ENCODE peak calls at places on chromosomes 11 and 22, in seven cellular contexts. G is heart left ventricle, V is cardiac fibroblast, H is GM12865, L is kidney, U is vagina, M is MCF 10A. W is an unnamed sample.

GRCh38 chr11:79400717-79401330 is 40.0 kb downstream of the TENM4 start:
- DNase-seq in V (peak), H (peak), M (peak), L (peak), G (peak), U (no peak), W (no peak)

GRCh38 chr11:952406-953385 is 27.0 kb downstream of the AP2A2 start:
- DNase-seq in L (peak), V (peak), U (no peak), M (no peak), G (no peak), H (no peak), W (no peak)

GRCh38 chr11:61023086-61024035 is 51.9 kb downstream of the CD6 start:
- DNase-seq in V (no peak), U (no peak), L (no peak), H (peak), M (no peak), G (no peak), W (no peak)

GRCh38 chr22:43238526-43239006 is 51.6 kb upstream of the TTLL12 start:
- DNase-seq in U (no peak), L (no peak), M (no peak), V (no peak), H (no peak), G (no peak), W (no peak)

GRCh38 chr11:67996051-67996450 is 7.8 kb downstream of the UNC93B1 start:
- DNase-seq in L (no peak), U (no peak), V (no peak), G (no peak), M (no peak), H (peak), W (no peak)

GRCh38 chr22:44068422-44069191 is 44.5 kb downstream of the PARVB start:
- DNase-seq in L (no peak), V (no peak), H (peak), M (no peak), U (no peak), G (peak), W (peak)

GRCh38 chr11:101797335-101797734 is 117.5 kb upstream of the CEP126 start:
- DNase-seq in L (no peak), H (no peak), V (peak), M (peak), U (no peak), G (no peak), W (no peak)

GRCh38 chr11:30015725-30016449 is 943 bp downstream of the KCNA4 start:
- DNase-seq in L (peak), V (no peak), G (peak), U (no peak), M (no peak), H (no peak), W (no peak)

GRCh38 chr22:46042786-46043185 is 65.8 kb upstream of the WNT7B start:
- DNase-seq in V (no peak), G (no peak), U (no peak), L (no peak), M (no peak), H (no peak), W (no peak)

GRCh38 chr22:17847360-17848078 is 73.2 kb upstream of the BID start:
- DNase-seq in M (no peak), H (no peak), U (no peak), L (no peak), V (no peak), G (peak), W (no peak)

GRCh38 chr11:12050911-12051667 is 42.7 kb upstream of the DKK3 start:
- DNase-seq in M (no peak), U (no peak), V (no peak), L (no peak), H (no peak), G (no peak), W (no peak)

GRCh38 chr11:937853-938261 is 12.2 kb downstream of the AP2A2 start:
- DNase-seq in M (no peak), H (no peak), V (no peak), U (no peak), L (no peak), G (no peak), W (no peak)

GRCh38 chr22:17954860-17955587 is 69.3 kb downstream of the MICAL3 start:
- DNase-seq in V (no peak), G (no peak), L (no peak), U (no peak), M (no peak), H (no peak), W (no peak)

GRCh38 chr11:44711772-44712608 is 14.8 kb upstream of the TSPAN18 start:
- DNase-seq in U (no peak), G (no peak), V (no peak), L (peak), M (no peak), H (no peak), W (no peak)

GRCh38 chr11:90288207-90288821 is 65.5 kb upstream of the CHORDC1 start:
- DNase-seq in U (no peak), V (peak), L (no peak), H (peak), M (peak), G (no peak), W (peak)

GRCh38 chr11:33808228-33808828 is 34.0 kb upstream of the FBXO3 start:
- DNase-seq in L (peak), H (peak), U (no peak), G (peak), V (peak), M (peak), W (peak)

GRCh38 chr11:44120169-44120568 is 24.7 kb downstream of the EXT2 start:
- DNase-seq in V (peak), L (no peak), U (no peak), G (peak), M (peak), H (no peak), W (no peak)

GRCh38 chr11:88631497-88631896 is 294.0 kb upstream of the CTSC start:
- DNase-seq in H (no peak), U (no peak), G (no peak), V (peak), L (no peak), M (peak), W (no peak)

GRCh38 chr11:2867142-2867541 is 18.4 kb downstream of the CDKN1C start:
- DNase-seq in L (no peak), H (no peak), G (no peak), U (no peak), M (no peak), V (no peak), W (no peak)

GRCh38 chr11:27194976-27195375 is 154.4 kb downstream of the BBOX1 start:
- DNase-seq in H (no peak), G (no peak), L (no peak), V (no peak), U (no peak), M (no peak), W (no peak)

GRCh38 chr11:130070829-130071205 is 1.1 kb downstream of the APLP2 start:
- DNase-seq in M (peak), V (peak), G (peak), L (peak), U (no peak), H (no peak), W (no peak)

GRCh38 chr11:121578216-121579063 is 125.7 kb upstream of the SORL1-AS1 start:
- DNase-seq in V (no peak), U (no peak), M (no peak), G (no peak), H (no peak), L (no peak), W (no peak)

GRCh38 chr11:62804310-62805043 is 763 bp downstream of the NXF1 start:
- DNase-seq in G (no peak), V (peak), L (peak), M (peak), H (peak), U (no peak), W (peak)

GRCh38 chr11:62810748-62811147 is 5.5 kb upstream of the NXF1 start:
- DNase-seq in M (no peak), L (no peak), U (no peak), G (no peak), H (no peak), V (no peak), W (no peak)

GRCh38 chr11:62805044-62805892 is at the start of gene NXF1:
- DNase-seq in H (peak), L (peak), G (peak), U (no peak), M (peak), V (peak), W (peak)

GRCh38 chr11:62806611-62807121 is 1.4 kb upstream of the NXF1 start:
- DNase-seq in M (peak), L (peak), G (peak), U (no peak), H (no peak), V (peak), W (no peak)

DNA sequence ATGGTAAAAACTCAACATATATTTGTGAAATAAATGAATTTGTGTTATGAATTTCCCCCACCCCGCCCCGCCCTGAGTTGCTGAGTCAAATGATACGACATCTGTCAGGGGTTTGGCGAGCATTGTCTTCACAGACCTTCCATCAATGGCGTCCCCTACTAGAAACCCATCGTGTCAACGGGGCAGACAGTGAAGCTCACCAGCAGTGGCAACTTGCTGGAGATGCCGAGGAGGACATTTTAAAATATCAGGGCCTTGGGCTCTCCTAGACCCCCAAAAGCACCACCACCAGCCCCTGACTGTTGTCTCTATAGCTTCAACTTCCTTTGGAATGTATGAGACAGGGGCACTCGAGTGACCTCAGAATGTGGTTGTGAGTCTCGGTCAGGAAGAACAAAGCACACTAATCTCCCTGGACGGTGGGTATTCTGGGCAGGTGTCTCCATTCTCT is 776 bp upstream of the NXF1 start:
- DNase-seq in G (no peak), M (no peak), H (peak), L (peak), U (no peak), V (peak), W (peak)
- TF ChIP-seq CTCF in G (no peak), M (no peak), H (no peak), L (no peak), U (no peak), V (no peak), W (no peak)

GRCh38 chr11:103486609-103487008 is 377.4 kb downstream of the DYNC2H1 start:
- DNase-seq in M (no peak), G (no peak), L (no peak), H (no peak), V (no peak), U (no peak), W (no peak)

GRCh38 chr11:103487113-103487512 is 377.9 kb downstream of the DYNC2H1 start:
- DNase-seq in M (no peak), H (no peak), G (no peak), U (no peak), L (no peak), V (no peak), W (no peak)

GRCh38 chr11:103488021-103488420 is 378.8 kb downstream of the DYNC2H1 start:
- DNase-seq in V (peak), L (no peak), U (no peak), H (peak), G (no peak), M (no peak), W (no peak)

GRCh38 chr11:103483996-103484395 is 374.8 kb downstream of the DYNC2H1 start:
- DNase-seq in U (no peak), L (no peak), M (no peak), G (no peak), H (no peak), V (no peak), W (no peak)

GRCh38 chr11:103484545-103484944 is 375.3 kb downstream of the DYNC2H1 start:
- DNase-seq in H (no peak), G (no peak), M (no peak), U (no peak), L (no peak), V (peak), W (no peak)
- TF ChIP-seq CTCF in H (no peak), G (no peak), M (no peak), U (no peak), L (no peak), V (peak), W (no peak)

DNA sequence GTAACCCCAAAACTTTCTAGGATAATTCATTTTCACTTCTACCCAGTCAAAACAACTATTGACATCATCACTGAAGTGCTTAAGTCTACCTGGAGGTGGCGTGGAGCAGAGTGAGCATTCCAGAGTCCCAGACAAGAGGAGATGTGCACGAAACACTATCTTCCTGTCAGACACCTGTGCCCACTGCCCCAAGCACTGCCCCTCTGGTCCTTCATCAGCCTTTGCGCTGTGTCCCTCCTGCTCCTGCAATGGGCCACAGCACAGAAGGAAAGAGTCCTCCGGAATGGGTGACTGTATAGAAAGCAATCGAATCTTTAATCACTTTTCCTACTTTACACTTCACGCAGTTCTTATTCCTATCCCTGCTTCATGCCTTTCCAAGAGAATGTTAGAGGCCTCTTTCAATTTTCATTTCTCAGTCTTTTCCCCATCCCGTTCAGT is 512 bp upstream of the GRIA4 start:
- DNase-seq in V (peak), G (no peak), U (no peak), M (peak), H (peak), L (no peak), W (peak)
- TF ChIP-seq CTCF in V (peak), G (no peak), U (no peak), M (peak), H (peak), L (peak), W (peak)

GRCh38 chr11:64764753-64765152 is 5.0 kb upstream of the PYGM start:
- DNase-seq in V (no peak), H (no peak), U (no peak), L (no peak), M (no peak), G (no peak), W (no peak)

GRCh38 chr11:64763804-64764611 is 4.2 kb upstream of the PYGM start:
- DNase-seq in M (no peak), V (no peak), U (no peak), G (no peak), L (peak), H (no peak), W (peak)

GRCh38 chr11:64765841-64766682 is 6.3 kb upstream of the PYGM start:
- DNase-seq in L (peak), M (no peak), U (no peak), G (no peak), H (no peak), V (no peak), W (no peak)

GRCh38 chr11:64766881-64767280 is 7.1 kb upstream of the PYGM start:
- DNase-seq in V (no peak), G (no peak), M (no peak), U (no peak), L (peak), H (no peak), W (no peak)

GRCh38 chr11:64765291-64765803 is 5.6 kb upstream of the PYGM start:
- DNase-seq in U (no peak), V (no peak), G (no peak), L (peak), H (no peak), M (no peak), W (no peak)
- TF ChIP-seq CTCF in U (no peak), V (peak), G (no peak), L (no peak), H (no peak), M (no peak), W (peak)

DNA sequence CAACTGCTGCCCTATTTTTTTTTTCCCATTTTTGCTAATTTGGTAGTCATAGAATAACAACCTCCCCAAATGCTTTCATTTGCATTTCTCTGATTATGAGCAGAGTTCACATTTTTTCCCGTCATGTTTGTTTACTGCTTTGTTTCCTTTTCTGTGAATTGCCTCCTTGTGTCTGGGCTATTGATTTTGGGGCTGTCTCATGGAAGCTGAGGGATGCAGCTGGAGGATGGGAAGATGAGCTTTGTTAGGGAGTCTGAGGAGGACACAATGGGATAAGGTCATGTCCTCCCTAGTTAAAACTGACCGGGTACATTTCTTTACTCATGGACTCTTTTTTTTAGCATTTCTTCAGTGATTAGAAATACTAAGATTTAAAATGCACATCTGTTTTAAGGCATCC is 155.1 kb downstream of the LDLRAD3 start:
- DNase-seq in H (no peak), V (no peak), G (no peak), M (no peak), U (no peak), L (no peak), W (no peak)
- TF ChIP-seq CTCF in H (no peak), V (no peak), G (no peak), M (no peak), U (no peak), L (no peak), W (no peak)

GRCh38 chr11:36278531-36279245 is 10.5 kb downstream of the COMMD9 start:
- DNase-seq in M (no peak), U (no peak), V (no peak), G (no peak), L (no peak), H (no peak), W (no peak)
- TF ChIP-seq CTCF in M (no peak), U (no peak), V (no peak), G (no peak), L (no peak), H (no peak), W (no peak)

GRCh38 chr11:23205156-23205871 is 345.0 kb upstream of the CCDC179 start:
- DNase-seq in G (no peak), M (no peak), U (no peak), L (no peak), H (no peak), V (peak), W (no peak)

GRCh38 chr11:23206736-23207336 is 346.6 kb upstream of the CCDC179 start:
- DNase-seq in V (peak), H (no peak), U (no peak), L (no peak), G (no peak), M (no peak), W (no peak)

GRCh38 chr11:23201936-23202522 is 341.8 kb upstream of the CCDC179 start:
- DNase-seq in U (no peak), H (no peak), G (no peak), V (no peak), M (no peak), L (peak), W (no peak)
- TF ChIP-seq CTCF in U (no peak), H (no peak), G (no peak), V (no peak), M (no peak), L (no peak), W (no peak)

GRCh38 chr11:19560156-19560555 is 152.5 kb upstream of the NAV2 start:
- DNase-seq in U (no peak), H (no peak), L (no peak), G (no peak), M (no peak), V (no peak), W (no peak)

GRCh38 chr11:19558189-19558986 is 154.2 kb upstream of the NAV2 start:
- DNase-seq in G (no peak), U (no peak), H (no peak), M (no peak), L (no peak), V (no peak), W (no peak)

GRCh38 chr11:19557185-19557584 is 155.5 kb upstream of the NAV2 start:
- DNase-seq in M (no peak), U (no peak), G (no peak), V (no peak), L (no peak), H (no peak), W (no peak)

GRCh38 chr11:19559746-19560145 is 152.9 kb upstream of the NAV2 start:
- DNase-seq in H (no peak), V (no peak), U (no peak), M (no peak), L (no peak), G (no peak), W (no peak)

GRCh38 chr11:19557720-19558140 is 154.9 kb upstream of the NAV2 start:
- DNase-seq in H (peak), G (peak), V (peak), U (no peak), L (peak), M (peak), W (peak)
- TF ChIP-seq CTCF in H (peak), G (peak), V (peak), U (peak), L (peak), M (peak), W (peak)